ENCODE peak calls at places on chromosomes 6 and 20, in four cellular contexts. Z is cardiac fibroblast, B is GM10248, W is colonic mucosa. T is an unnamed sample.
A peak's percentile ranks its signal among the peaks of the same experiment; 100 is the strongest.

GRCh38 chr6:168640738-168641137 is 199.8 kb downstream of the SMOC2 start:
- DNase-seq in Z (peak; percentile 24), B (no peak), W (no peak), T (no peak)

GRCh38 chr6:144931172-144932035 is 646.3 kb downstream of the UTRN start:
- DNase-seq in W (peak; percentile 52), B (peak; percentile 6), Z (peak; percentile 67), T (peak; percentile 59)

GRCh38 chr6:146785001-146785585 is 186.3 kb downstream of the ADGB start:
- DNase-seq in Z (peak; percentile 73), B (no peak), W (peak; percentile 25), T (peak; percentile 75)

GRCh38 chr6:157813757-157814455 is 9.1 kb upstream of the SNX9 start:
- DNase-seq in Z (peak; percentile 83), B (no peak), W (no peak), T (peak; percentile 65)

GRCh38 chr6:36755435-36756348 is 58.1 kb downstream of the RAB44 start:
- DNase-seq in B (peak; percentile 71), W (peak; percentile 54), Z (peak; percentile 77), T (peak; percentile 46)

GRCh38 chr6:87628881-87629280 is 38.9 kb downstream of the ORC3 start:
- DNase-seq in Z (peak; percentile 14), B (no peak), W (no peak), T (no peak)

GRCh38 chr6:166624275-166624674 is 2.8 kb downstream of the RPS6KA2 start:
- DNase-seq in W (no peak), B (no peak), Z (peak; percentile 97), T (peak; percentile 88)

GRCh38 chr20:54208492-54209044 is 681 bp downstream of the PFDN4 start:
- DNase-seq in W (no peak), B (peak; percentile 23), Z (peak; percentile 66), T (peak; percentile 40)

GRCh38 chr6:151452750-151453427 is 963 bp upstream of the RMND1 start:
- DNase-seq in Z (peak; percentile 36), B (no peak), W (peak; percentile 44), T (peak; percentile 62)

GRCh38 chr6:14031516-14031915 is 86.1 kb upstream of the CD83 start:
- DNase-seq in B (no peak), Z (no peak), W (no peak), T (no peak)

GRCh38 chr6:22149501-22150490 is 147.0 kb downstream of the PRL start:
- DNase-seq in Z (peak; percentile 9), W (no peak), B (no peak), T (no peak)

GRCh38 chr20:6582449-6582848 is 185.0 kb upstream of the BMP2 start:
- DNase-seq in Z (no peak), W (no peak), B (no peak), T (no peak)

GRCh38 chr6:152698692-152699091 is 995 bp downstream of the MYCT1 start:
- DNase-seq in Z (peak; percentile 41), W (no peak), B (no peak), T (no peak)

GRCh38 chr20:46755483-46756417 is 46.3 kb downstream of the SLC2A10 start:
- DNase-seq in Z (no peak), B (no peak), W (no peak), T (no peak)

GRCh38 chr6:23841116-23841515 is 284.9 kb upstream of the NRSN1 start:
- DNase-seq in B (no peak), Z (no peak), W (no peak), T (no peak)

GRCh38 chr6:32792901-32793400 is 23.9 kb downstream of the HLA-DOB start:
- DNase-seq in B (no peak), Z (no peak), W (no peak), T (no peak)

GRCh38 chr20:63781181-63781580 is 41.6 kb downstream of the SLC2A4RG start:
- DNase-seq in B (no peak), W (no peak), Z (no peak), T (no peak)

GRCh38 chr6:111238464-111239119 is 151.3 kb downstream of the SLC16A10 start:
- DNase-seq in Z (peak; percentile 78), W (no peak), B (no peak), T (peak; percentile 63)

GRCh38 chr20:5039255-5039657 is 37.9 kb upstream of the SLC23A2 start:
- DNase-seq in B (peak; percentile 61), W (no peak), Z (no peak), T (no peak)

GRCh38 chr20:48866936-48867335 is 39.1 kb upstream of the PREX1 start:
- DNase-seq in Z (no peak), B (no peak), W (no peak), T (no peak)

GRCh38 chr6:144500886-144501285 is 215.8 kb downstream of the UTRN start:
- DNase-seq in B (no peak), W (no peak), Z (peak; percentile 38), T (no peak)

GRCh38 chr6:126017668-126018067 is 31.3 kb downstream of the TRMT11 start:
- DNase-seq in B (no peak), Z (no peak), W (no peak), T (no peak)

GRCh38 chr6:167140589-167141474 is 16.9 kb downstream of the GPR31 start:
- DNase-seq in B (no peak), Z (no peak), W (no peak), T (no peak)

GRCh38 chr6:31730631-31731086 is 1.6 kb upstream of the DDAH2 start:
- DNase-seq in Z (no peak), W (no peak), B (no peak), T (no peak)

GRCh38 chr6:162940426-162940825 is 212.7 kb downstream of the PACRG start:
- DNase-seq in B (no peak), Z (peak; percentile 6), W (no peak), T (no peak)

GRCh38 chr6:18997375-18997826 is 610.3 kb downstream of the RNF144B start:
- DNase-seq in B (peak; percentile 41), Z (peak; percentile 54), W (no peak), T (peak; percentile 64)

GRCh38 chr20:35603695-35604443 is 11.8 kb upstream of the SPAG4 start:
- DNase-seq in Z (no peak), W (no peak), B (no peak), T (no peak)

GRCh38 chr6:113967777-113968176 is 3.2 kb downstream of the HDAC2 start:
- DNase-seq in W (no peak), B (no peak), Z (no peak), T (no peak)

GRCh38 chr6:80637312-80637711 is 530.8 kb downstream of the BCKDHB start:
- DNase-seq in W (no peak), B (no peak), Z (peak; percentile 58), T (no peak)

GRCh38 chr6:1336246-1336843 is 24.4 kb downstream of the FOXQ1 start:
- DNase-seq in Z (no peak), B (no peak), W (peak; percentile 67), T (peak; percentile 82)
- TF ChIP-seq CTCF in Z (no peak), B (no peak), W (peak; percentile 22), T (peak; percentile 61)

GRCh38 chr6:130223508-130223907 is 757 bp upstream of the SAMD3 start:
- DNase-seq in W (peak; percentile 19), Z (peak; percentile 5), B (peak; percentile 46), T (peak; percentile 18)
- TF ChIP-seq CTCF in W (no peak), Z (no peak), B (no peak), T (no peak)

GRCh38 chr20:58692579-58693225 is at the start of gene NPEPL1:
- DNase-seq in B (peak; percentile 95), Z (peak; percentile 67), W (peak; percentile 65), T (peak; percentile 56)
- TF ChIP-seq CTCF in B (peak; percentile 63), Z (no peak), W (no peak), T (no peak)

DNA sequence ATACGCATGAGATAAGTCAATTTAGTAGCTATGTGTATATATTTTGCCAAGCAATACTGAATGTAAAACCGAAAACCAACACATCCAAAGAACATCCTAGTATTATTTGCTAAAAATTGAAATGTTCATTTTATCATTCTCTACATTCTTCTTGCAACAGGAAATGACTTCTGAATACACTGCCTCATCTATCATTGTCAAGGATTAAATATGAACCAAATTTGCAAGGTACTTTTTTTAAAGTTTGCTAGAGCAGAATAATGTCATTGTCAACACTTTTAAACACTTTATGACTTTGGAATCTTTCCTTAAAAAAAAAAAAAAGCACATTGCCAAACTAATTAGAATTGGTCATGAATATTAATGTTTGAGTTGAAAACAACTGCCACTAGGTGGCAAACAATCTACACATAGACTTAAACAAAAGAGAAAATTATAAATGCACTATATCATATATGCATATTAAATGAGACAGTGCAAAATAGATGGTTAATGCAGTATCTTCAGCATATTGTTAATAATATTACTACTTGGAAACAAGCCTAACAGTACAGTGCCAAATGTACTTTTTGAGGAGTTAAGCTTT is 32.5 kb upstream of the TMEM244 start:
- DNase-seq in B (no peak), Z (peak; percentile 69), W (no peak), T (peak; percentile 47)
- TF ChIP-seq CTCF in B (peak; percentile 39), Z (peak; percentile 32), W (no peak), T (peak; percentile 52)

GRCh38 chr6:11043961-11044711 is at the start of gene ELOVL2:
- DNase-seq in Z (peak; percentile 17), W (no peak), B (peak; percentile 59), T (no peak)
- TF ChIP-seq CTCF in Z (peak; percentile 24), W (no peak), B (peak; percentile 60), T (peak; percentile 21)

DNA sequence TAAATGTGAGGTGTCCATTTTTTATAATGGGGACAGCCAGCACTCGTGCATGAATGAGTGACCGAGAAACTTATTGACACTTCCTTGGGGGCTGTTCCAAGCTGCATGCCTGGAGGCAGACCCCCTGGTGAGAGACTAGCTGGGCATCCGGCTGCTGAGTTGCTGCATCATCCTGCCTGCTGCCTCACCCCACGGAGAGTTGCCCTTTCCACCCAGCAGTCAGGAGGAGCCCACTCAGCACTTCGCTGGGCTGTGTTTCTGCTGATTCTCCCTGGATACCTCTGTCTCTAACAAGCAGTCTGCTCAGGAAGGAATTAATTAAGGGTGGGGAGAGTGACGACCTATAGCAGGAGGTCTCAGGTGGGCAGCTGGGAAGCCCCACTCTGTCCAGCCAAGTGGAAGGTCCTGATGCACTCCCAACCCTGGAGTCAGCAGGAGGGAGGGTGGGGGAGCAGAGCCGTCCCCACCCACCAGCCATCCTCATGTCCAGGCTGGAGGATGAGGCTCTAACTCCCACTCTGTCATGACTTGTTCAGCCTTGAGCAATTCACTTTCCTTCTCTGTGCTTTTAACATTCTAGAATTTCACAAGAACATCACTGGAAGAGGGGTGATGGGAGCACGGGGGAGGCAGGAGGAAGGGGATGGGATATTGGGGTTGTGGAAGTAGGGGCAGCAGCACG is 177.3 kb downstream of the LRFN2 start:
- DNase-seq in B (no peak), Z (no peak), W (no peak), T (no peak)
- TF ChIP-seq CTCF in B (no peak), Z (no peak), W (no peak), T (no peak)

DNA sequence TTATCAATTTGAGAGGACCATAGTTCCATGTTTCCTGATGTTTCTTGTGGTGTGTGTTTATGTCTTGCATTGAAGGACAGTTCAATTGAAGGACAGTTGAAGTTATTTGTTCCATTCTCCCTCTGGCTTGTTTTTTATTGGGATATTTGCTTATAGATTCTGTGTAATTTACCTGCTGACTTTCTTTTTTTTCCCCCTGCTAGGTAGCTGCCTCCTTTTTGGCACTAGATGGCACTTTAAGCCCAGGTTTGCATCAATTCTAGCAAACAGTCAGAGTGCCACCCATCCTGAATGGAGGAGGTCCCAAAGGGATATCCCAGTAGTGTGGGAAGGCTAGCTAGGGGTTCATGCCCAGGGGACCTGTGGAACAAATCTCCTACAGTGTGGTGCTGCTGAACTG is 78.1 kb downstream of the CFAP61 start:
- DNase-seq in B (no peak), W (no peak), Z (peak; percentile 17), T (peak; percentile 38)
- TF ChIP-seq CTCF in B (peak; percentile 32), W (peak; percentile 33), Z (no peak), T (peak; percentile 30)

GRCh38 chr20:11716239-11716944 is 201.3 kb upstream of the BTBD3 start:
- DNase-seq in Z (peak; percentile 72), B (no peak), W (no peak), T (peak; percentile 57)
- TF ChIP-seq CTCF in Z (peak; percentile 53), B (no peak), W (no peak), T (no peak)

T was measured in MCF 10A.